ENCODE peak calls at places on chromosomes 16 and 17, in six cellular contexts. O is iPS DF 6.9, U is NCI-H2029 treated with DMSO at 0.1 percent for 48 hours, E is T follicular helper cell, H is occipital lobe, L is tibial nerve. G is an unnamed sample.

GRCh38 chr16:149024-149675 is 3.3 kb upstream of the HBZ start:
- DNase-seq in O (no peak), U (no peak), E (no peak), H (no peak), L (no peak), G (no peak)

GRCh38 chr17:7882629-7883028 is 6.0 kb upstream of the CHD3 start:
- DNase-seq in O (no peak), U (no peak), E (no peak), H (no peak), L (no peak), G (no peak)

GRCh38 chr17:43556292-43556691 is 10.2 kb upstream of the ETV4 start:
- DNase-seq in O (no peak), U (no peak), E (no peak), H (no peak), L (peak), G (no peak)

GRCh38 chr16:87966685-87967185 is 15.5 kb downstream of the BANP start:
- DNase-seq in O (no peak), U (no peak), E (no peak), H (no peak), L (no peak), G (no peak)

GRCh38 chr17:80805032-80805751 is 186.4 kb upstream of the CHMP6 start:
- DNase-seq in O (no peak), U (no peak), E (no peak), H (no peak), L (no peak), G (no peak)

GRCh38 chr17:77601054-77601979 is 357.2 kb upstream of the TNRC6C start:
- DNase-seq in O (no peak), U (no peak), E (no peak), H (no peak), L (peak), G (no peak)

GRCh38 chr17:77423589-77424451 is 283.1 kb downstream of the SEC14L1 start:
- DNase-seq in O (no peak), U (no peak), E (no peak), H (peak), L (peak), G (peak)

GRCh38 chr17:58667934-58668597 is 23.8 kb downstream of the TEX14 start:
- DNase-seq in O (no peak), U (no peak), E (no peak), H (no peak), L (no peak), G (no peak)

GRCh38 chr16:78216166-78216745 is 116.8 kb downstream of the WWOX start:
- DNase-seq in O (no peak), U (no peak), E (no peak), H (no peak), L (no peak), G (no peak)

GRCh38 chr17:80147035-80147939 is at the start of gene EIF4A3:
- DNase-seq in O (peak), U (peak), E (peak), H (peak), L (peak), G (peak)

GRCh38 chr17:77189148-77189547 is 48.4 kb downstream of the SEC14L1 start:
- DNase-seq in O (no peak), U (no peak), E (no peak), H (no peak), L (no peak), G (no peak)

GRCh38 chr16:67394271-67395104 is 1.2 kb upstream of the TPPP3 start:
- DNase-seq in O (no peak), U (no peak), E (no peak), H (no peak), L (no peak), G (peak)

GRCh38 chr17:36935681-36936454 is 1.4 kb upstream of the LHX1 start:
- DNase-seq in O (no peak), U (no peak), E (no peak), H (no peak), L (no peak), G (no peak)

GRCh38 chr16:88317619-88317977 is 65.2 kb upstream of the ZNF469 start:
- DNase-seq in O (no peak), U (no peak), E (no peak), H (no peak), L (no peak), G (no peak)

GRCh38 chr17:29546085-29546484 is 20.8 kb downstream of the ABHD15 start:
- DNase-seq in O (no peak), U (no peak), E (no peak), H (no peak), L (no peak), G (no peak)

GRCh38 chr17:81535480-81536298 is 7.5 kb downstream of the FSCN2 start:
- DNase-seq in O (no peak), U (no peak), E (no peak), H (no peak), L (no peak), G (no peak)

GRCh38 chr16:67942200-67942509 is 1.8 kb downstream of the LCAT start:
- DNase-seq in O (peak), U (no peak), E (no peak), H (no peak), L (no peak), G (no peak)

GRCh38 chr17:56785396-56785795 is 48.3 kb downstream of the C17orf67 start:
- DNase-seq in O (no peak), U (no peak), E (no peak), H (no peak), L (no peak), G (no peak)

GRCh38 chr16:83397601-83398000 is 410.2 kb upstream of the HSBP1 start:
- DNase-seq in O (no peak), U (no peak), E (no peak), H (no peak), L (no peak), G (no peak)

GRCh38 chr17:74840989-74841666 is 18.6 kb downstream of the GRIN2C start:
- DNase-seq in O (no peak), U (no peak), E (no peak), H (peak), L (peak), G (peak)

GRCh38 chr16:29961127-29961478 is 776 bp upstream of the TMEM219 start:
- DNase-seq in O (no peak), U (no peak), E (no peak), H (no peak), L (no peak), G (no peak)

GRCh38 chr16:74492976-74493375 is 71.7 kb upstream of the CLEC18B start:
- DNase-seq in O (no peak), U (no peak), E (no peak), H (no peak), L (no peak), G (no peak)

GRCh38 chr16:11672206-11673090 is 4.2 kb downstream of the SNN start:
- DNase-seq in O (no peak), U (no peak), E (no peak), H (no peak), L (no peak), G (no peak)

GRCh38 chr17:1888741-1889140 is 58.9 kb downstream of the RPA1 start:
- DNase-seq in O (no peak), U (no peak), E (no peak), H (no peak), L (no peak), G (no peak)

GRCh38 chr16:49690778-49691177 is 165.1 kb downstream of the ZNF423 start:
- DNase-seq in O (no peak), U (no peak), E (no peak), H (no peak), L (no peak), G (no peak)

GRCh38 chr16:16003719-16004313 is 54.4 kb downstream of the ABCC1 start:
- DNase-seq in O (no peak), U (no peak), E (no peak), H (no peak), L (no peak), G (no peak)

GRCh38 chr17:8700546-8700945 is 44.1 kb downstream of the CCDC42 start:
- DNase-seq in O (no peak), U (no peak), E (no peak), H (no peak), L (no peak), G (no peak)

GRCh38 chr17:82204831-82205719 is 7.6 kb downstream of the CCDC57 start:
- DNase-seq in O (no peak), U (no peak), E (no peak), H (no peak), L (no peak), G (no peak)

GRCh38 chr16:3729161-3730112 is 12.1 kb upstream of the TRAP1 start:
- DNase-seq in O (no peak), U (no peak), E (no peak), H (no peak), L (no peak), G (no peak)

GRCh38 chr17:49015924-49016774 is 19.0 kb downstream of the IGF2BP1 start:
- DNase-seq in O (no peak), U (no peak), E (no peak), H (no peak), L (no peak), G (no peak)

GRCh38 chr17:81409190-81409935 is 14.1 kb downstream of the BAHCC1 start:
- DNase-seq in O (no peak), U (no peak), E (no peak), H (no peak), L (no peak), G (no peak)

GRCh38 chr16:75620326-75621169 is 2.5 kb downstream of the ADAT1 start:
- DNase-seq in O (no peak), U (no peak), E (peak), H (no peak), L (no peak), G (no peak)

GRCh38 chr16:69408451-69408850 is 16.0 kb upstream of the CYB5B start:
- DNase-seq in O (no peak), U (no peak), E (no peak), H (no peak), L (no peak), G (no peak)

GRCh38 chr17:64245218-64246145 is 17.6 kb downstream of the TEX2 start:
- DNase-seq in O (no peak), U (no peak), E (no peak), H (no peak), L (no peak), G (no peak)

GRCh38 chr17:55674107-55674506 is 48.6 kb downstream of the TMEM100 start:
- DNase-seq in O (no peak), U (no peak), E (no peak), H (no peak), L (no peak), G (no peak)

G was measured in cardiac septum.